ENCODE peak calls at places on chromosomes 1 and 21, in five cellular contexts. O is Panc1, X is IMR-90, B is endothelial cell, E is DND-41. T is an unnamed sample.

GRCh38 chr1:30111431-30111830 is 612.0 kb downstream of the MATN1 start:
- DNase-seq in E (peak), B (peak), X (peak), O (no peak), T (peak)

GRCh38 chr1:54803761-54804470 is 2.8 kb upstream of the TTC22 start:
- DNase-seq in X (peak), E (no peak), B (no peak), O (no peak), T (no peak)

GRCh38 chr1:6795661-6796060 is 10.4 kb downstream of the CAMTA1 start:
- DNase-seq in X (peak), B (no peak), O (no peak), E (no peak), T (no peak)

GRCh38 chr1:68104155-68104554 is 53.7 kb upstream of the DIRAS3 start:
- DNase-seq in B (no peak), O (no peak), X (peak), E (no peak), T (no peak)

GRCh38 chr1:103514920-103515503 is 10.5 kb upstream of the RNPC3 start:
- DNase-seq in B (peak), E (peak), X (peak), O (no peak), T (peak)

GRCh38 chr1:66300280-66300973 is 233.5 kb upstream of the SGIP1 start:
- DNase-seq in X (no peak), O (no peak), B (no peak), E (no peak), T (no peak)

GRCh38 chr21:30434033-30434631 is 4.1 kb downstream of the KRTAP13-4 start:
- DNase-seq in E (peak), O (peak), X (no peak), B (peak), T (peak)

GRCh38 chr1:58932820-58933598 is 149.2 kb upstream of the JUN start:
- DNase-seq in E (no peak), O (peak), X (peak), B (no peak), T (no peak)

GRCh38 chr21:16420086-16420724 is 690.4 kb downstream of the USP25 start:
- DNase-seq in E (no peak), X (peak), O (no peak), B (peak), T (no peak)

GRCh38 chr1:224498574-224499170 is 64.1 kb upstream of the WDR26 start:
- DNase-seq in E (no peak), O (peak), X (peak), B (peak), T (peak)

GRCh38 chr1:221284028-221284427 is 404.8 kb downstream of the HLX start:
- DNase-seq in B (no peak), E (no peak), X (peak), O (no peak), T (no peak)

GRCh38 chr1:206715120-206715519 is 30.4 kb downstream of the MAPKAPK2 start:
- DNase-seq in X (no peak), O (no peak), B (no peak), E (no peak), T (no peak)

GRCh38 chr21:44911384-44912157 is 9.1 kb downstream of the ITGB2 start:
- DNase-seq in X (no peak), E (peak), B (no peak), O (no peak), T (peak)

GRCh38 chr21:38544681-38545080 is 46.4 kb upstream of the ERG start:
- DNase-seq in B (no peak), X (no peak), O (no peak), E (no peak), T (no peak)

GRCh38 chr21:36613064-36613463 is 85.9 kb upstream of the SIM2 start:
- DNase-seq in X (peak), O (no peak), E (no peak), B (no peak), T (no peak)

GRCh38 chr1:25780318-25781129 is 19.5 kb upstream of the SELENON start:
- DNase-seq in E (no peak), B (no peak), X (peak), O (no peak), T (no peak)

GRCh38 chr1:161706483-161707347 is at the start of gene FCRLA:
- DNase-seq in B (no peak), O (no peak), X (peak), E (no peak), T (no peak)

GRCh38 chr1:196309386-196309785 is 298.9 kb downstream of the KCNT2 start:
- DNase-seq in E (no peak), B (no peak), X (peak), O (peak), T (no peak)

GRCh38 chr1:213623103-213623581 is 364.6 kb upstream of the PROX1 start:
- DNase-seq in E (no peak), O (no peak), X (no peak), B (no peak), T (no peak)

GRCh38 chr1:182784556-182785171 is 4.9 kb upstream of the NPL start:
- DNase-seq in E (peak), B (peak), X (peak), O (peak), T (peak)

GRCh38 chr1:88890790-88891317 is 513 bp downstream of the GTF2B start:
- DNase-seq in B (peak), O (no peak), X (peak), E (peak), T (peak)

GRCh38 chr1:165633624-165634023 is 2.6 kb downstream of the MGST3 start:
- DNase-seq in X (peak), B (no peak), O (no peak), E (no peak), T (no peak)

GRCh38 chr1:97630281-97630680 is 290.6 kb downstream of the DPYD start:
- DNase-seq in E (no peak), O (no peak), B (peak), X (no peak), T (no peak)

GRCh38 chr1:36350659-36351171 is 27.3 kb upstream of the EVA1B start:
- DNase-seq in B (no peak), X (peak), O (no peak), E (peak), T (peak)

GRCh38 chr1:1431845-1432565 is 3.5 kb upstream of the VWA1 start:
- DNase-seq in X (no peak), B (no peak), E (no peak), O (no peak), T (no peak)

GRCh38 chr1:156337052-156337887 is 822 bp downstream of the CCT3 start:
- DNase-seq in E (no peak), X (peak), B (no peak), O (no peak), T (peak)

GRCh38 chr1:235831148-235831547 is 35.6 kb downstream of the LYST start:
- DNase-seq in O (no peak), X (peak), E (no peak), B (no peak), T (peak)

GRCh38 chr1:207910678-207911354 is at the start of gene CD34:
- DNase-seq in X (no peak), O (no peak), E (no peak), B (peak), T (peak)

GRCh38 chr1:110239491-110240430 is 29.6 kb downstream of the KCNC4 start:
- DNase-seq in E (no peak), O (no peak), B (no peak), X (no peak), T (no peak)

GRCh38 chr1:26079178-26079563 is 11.7 kb upstream of the TRIM63 start:
- DNase-seq in O (no peak), B (no peak), E (no peak), X (no peak), T (no peak)

GRCh38 chr1:225572422-225572821 is 80.5 kb downstream of the ENAH start:
- DNase-seq in E (no peak), X (peak), O (no peak), B (no peak), T (no peak)

GRCh38 chr1:21255284-21255942 is 34.9 kb downstream of the ECE1 start:
- DNase-seq in X (peak), E (peak), O (no peak), B (peak), T (peak)

GRCh38 chr1:192826791-192827477 is 18.1 kb downstream of the RGS2 start:
- DNase-seq in B (no peak), X (no peak), E (no peak), O (no peak), T (no peak)

GRCh38 chr1:53316058-53316741 is 11.7 kb downstream of the LRP8 start:
- DNase-seq in O (no peak), X (peak), B (peak), E (no peak), T (no peak)

GRCh38 chr1:162019006-162019405 is 4.7 kb downstream of the OLFML2B start:
- DNase-seq in B (no peak), E (no peak), X (peak), O (no peak), T (no peak)

GRCh38 chr1:246324711-246325110 is 182.4 kb downstream of the SMYD3 start:
- DNase-seq in B (no peak), O (no peak), E (no peak), X (peak), T (no peak)

GRCh38 chr21:25872271-25872670 is 137.5 kb downstream of the GABPA start:
- DNase-seq in E (no peak), O (no peak), X (no peak), B (no peak), T (no peak)

GRCh38 chr21:25867041-25867440 is 132.3 kb downstream of the GABPA start:
- DNase-seq in E (no peak), X (no peak), B (no peak), O (no peak), T (no peak)

GRCh38 chr21:25870084-25870483 is 135.3 kb downstream of the GABPA start:
- DNase-seq in O (no peak), B (no peak), X (no peak), E (no peak), T (no peak)

DNA sequence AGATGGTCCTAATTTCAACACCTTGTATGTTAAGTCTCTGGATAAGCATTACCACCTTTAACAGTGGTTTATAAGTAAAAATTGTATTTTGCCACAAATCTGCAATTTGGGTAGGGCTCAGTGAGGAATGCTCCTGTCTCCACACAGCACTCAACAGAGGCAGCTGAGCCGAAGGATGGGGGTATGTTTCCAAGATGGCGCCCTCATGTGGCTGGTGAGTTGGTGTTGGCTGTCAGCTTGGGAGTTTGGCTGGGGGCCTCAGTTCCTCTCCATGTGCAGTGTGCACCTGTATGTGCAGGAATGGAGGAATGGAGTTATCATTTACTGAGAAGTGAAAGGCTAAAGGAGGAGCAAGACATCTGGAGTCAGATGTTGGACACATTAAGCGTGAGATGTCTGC is 136.8 kb downstream of the GABPA start:
- DNase-seq in X (no peak), E (no peak), B (peak), O (no peak), T (peak)
- TF ChIP-seq CTCF in X (peak), E (peak), B (no peak), O (peak), T (no peak)

GRCh38 chr1:173329747-173330146 is 122.6 kb upstream of the TNFSF4 start:
- DNase-seq in E (no peak), B (no peak), X (peak), O (no peak), T (no peak)
- TF ChIP-seq CTCF in E (no peak), B (no peak), X (no peak), O (no peak), T (no peak)

GRCh38 chr1:227788279-227789041 is 27.0 kb upstream of the PRSS38 start:
- DNase-seq in B (peak), X (no peak), E (no peak), O (no peak), T (peak)

GRCh38 chr1:227791425-227792090 is 23.9 kb upstream of the PRSS38 start:
- DNase-seq in O (no peak), E (no peak), B (no peak), X (no peak), T (no peak)

GRCh38 chr1:227790868-227791267 is 24.6 kb upstream of the PRSS38 start:
- DNase-seq in E (no peak), O (no peak), X (no peak), B (no peak), T (no peak)

GRCh38 chr1:227789042-227789880 is 26.2 kb upstream of the PRSS38 start:
- DNase-seq in X (peak), E (no peak), B (no peak), O (no peak), T (no peak)

DNA sequence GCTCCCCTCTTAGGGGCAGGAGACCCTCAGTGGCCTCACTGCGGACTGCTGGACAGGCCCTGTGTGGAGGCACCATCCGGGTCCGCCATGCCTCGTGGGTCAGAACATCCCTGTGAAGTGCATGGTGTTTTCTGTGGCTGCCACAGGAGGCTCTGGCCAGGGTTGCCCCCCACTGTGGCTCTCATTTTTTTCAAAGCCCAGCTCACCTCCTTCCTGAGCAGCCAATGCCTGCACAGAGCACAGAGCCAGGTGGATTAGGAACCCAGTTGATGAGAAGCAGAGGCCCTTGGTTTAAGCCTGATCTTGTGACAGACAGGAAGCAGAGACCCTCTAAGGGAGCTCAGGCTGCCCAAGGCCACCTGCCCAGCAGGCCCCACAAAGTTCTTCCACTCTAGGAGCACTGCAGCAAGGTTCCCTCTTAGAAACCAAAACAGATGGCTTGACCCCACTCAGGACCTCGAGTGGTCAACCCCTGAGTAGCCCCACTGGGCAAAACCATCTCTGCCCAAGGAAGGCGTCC is 25.5 kb upstream of the PRSS38 start:
- DNase-seq in E (no peak), X (no peak), O (no peak), B (no peak), T (no peak)
- TF ChIP-seq CTCF in E (no peak), X (no peak), O (no peak), B (no peak), T (no peak)

GRCh38 chr1:41598325-41598724 is 113.8 kb upstream of the EDN2 start:
- DNase-seq in B (no peak), O (no peak), E (no peak), X (no peak), T (no peak)

GRCh38 chr1:41599912-41600311 is 115.4 kb upstream of the EDN2 start:
- DNase-seq in B (no peak), X (peak), O (no peak), E (no peak), T (no peak)
- TF ChIP-seq CTCF in B (peak), X (peak), O (peak), E (peak), T (no peak)

DNA sequence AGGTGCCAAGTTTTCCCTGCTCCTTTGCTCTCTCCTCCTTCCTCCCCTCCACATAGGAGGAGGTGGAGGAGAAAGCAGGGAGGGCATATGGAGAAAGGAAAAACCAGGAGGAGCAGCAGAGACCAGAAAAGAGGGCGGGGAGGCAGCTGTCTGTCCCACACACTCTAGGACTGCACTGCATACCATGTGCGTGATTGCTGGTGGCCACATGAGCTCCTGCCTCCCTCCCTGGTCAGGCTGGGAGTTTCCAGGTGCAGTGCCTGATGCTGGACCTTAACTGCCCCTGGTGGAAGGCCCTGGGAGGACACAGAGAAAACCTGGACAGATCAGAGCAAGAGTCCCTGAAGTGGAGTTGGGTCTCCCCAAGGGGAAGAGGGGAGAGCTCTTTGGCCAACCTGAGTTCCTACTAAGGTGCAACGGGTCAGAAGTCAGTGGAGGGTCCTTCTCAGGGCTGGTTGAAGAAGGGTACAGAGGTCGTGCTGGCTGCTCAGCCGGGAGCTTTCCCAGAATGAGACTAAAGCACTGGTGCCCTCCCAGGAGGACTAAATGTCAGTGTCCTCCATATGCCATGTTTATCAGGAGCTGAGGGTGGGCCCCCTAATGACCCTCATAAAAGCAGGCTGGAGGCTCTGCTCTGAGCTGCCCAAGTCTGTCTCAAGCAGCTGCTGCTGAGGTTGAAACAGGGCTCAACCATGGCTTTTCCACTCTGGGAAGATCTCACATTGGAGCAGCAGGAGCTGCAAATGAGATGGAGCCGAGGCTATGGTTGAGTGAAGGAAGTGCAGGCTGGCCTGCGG is 3.5 kb upstream of the LGR6 start:
- DNase-seq in O (no peak), E (no peak), B (peak), X (peak), T (no peak)
- TF ChIP-seq CTCF in O (peak), E (no peak), B (no peak), X (peak), T (no peak)

GRCh38 chr21:27221084-27221483 is 254.2 kb upstream of the ADAMTS5 start:
- DNase-seq in X (no peak), E (no peak), O (no peak), B (no peak), T (no peak)
- TF ChIP-seq CTCF in X (no peak), E (no peak), O (no peak), B (no peak), T (no peak)

T was measured in activated CD8-positive, alpha-beta T cell treated with anti-CD3 and anti-CD28 coated beads for 36 hours.